ENCODE peak calls at places on chromosomes 6 and 20, in nine cellular contexts. K is fibroblast of pulmonary artery, S is glutamatergic neuron, T is kidney, I is tibial nerve, A is psoas muscle, P is left lung, X is astrocyte of the cerebellum, V is breast epithelium. Q is an unnamed sample.

GRCh38 chr6:15355683-15356099 is 109.8 kb downstream of the JARID2 start:
- DNase-seq in A (no peak), V (no peak), P (no peak), K (no peak), T (no peak), X (no peak), I (no peak), S (no peak), Q (no peak)

GRCh38 chr6:31727717-31728671 is 1.1 kb downstream of the DDAH2 start:
- DNase-seq in X (no peak), P (no peak), I (no peak), S (no peak), K (no peak), V (no peak), T (peak), A (no peak), Q (peak)

GRCh38 chr6:45697605-45698004 is 318.1 kb downstream of the CLIC5 start:
- DNase-seq in P (no peak), X (peak), K (peak), T (no peak), S (no peak), A (no peak), I (no peak), V (no peak), Q (no peak)

GRCh38 chr6:153087436-153087835 is 43.6 kb downstream of the RGS17 start:
- DNase-seq in A (no peak), P (no peak), S (no peak), K (no peak), T (no peak), V (no peak), X (no peak), I (no peak), Q (no peak)

GRCh38 chr6:41208439-41209106 is 7.6 kb upstream of the TREML2 start:
- DNase-seq in V (no peak), I (no peak), A (no peak), P (no peak), T (no peak), X (no peak), K (no peak), S (no peak), Q (no peak)

GRCh38 chr6:71886184-71887005 is at the start of gene RIMS1:
- DNase-seq in T (peak), X (no peak), V (no peak), P (no peak), S (peak), K (peak), I (no peak), A (peak), Q (peak)

GRCh38 chr20:20664795-20665194 is 47.6 kb downstream of the RALGAPA2 start:
- DNase-seq in S (no peak), X (peak), V (no peak), T (no peak), P (no peak), K (peak), A (no peak), I (no peak), Q (peak)

GRCh38 chr20:17936791-17937687 is 31.6 kb downstream of the SNX5 start:
- DNase-seq in X (no peak), K (peak), T (no peak), V (no peak), A (peak), S (no peak), P (no peak), I (peak), Q (no peak)

GRCh38 chr6:97129111-97129510 is 153.9 kb downstream of the MMS22L start:
- DNase-seq in X (no peak), P (no peak), T (no peak), K (peak), S (no peak), V (no peak), A (no peak), I (no peak), Q (no peak)

GRCh38 chr6:45438849-45439406 is 61.2 kb upstream of the SUPT3H start:
- DNase-seq in A (no peak), X (peak), T (no peak), K (peak), I (no peak), P (no peak), S (no peak), V (no peak), Q (no peak)

GRCh38 chr20:34074101-34074760 is 37.8 kb downstream of the EIF2S2 start:
- DNase-seq in X (no peak), S (no peak), V (no peak), K (no peak), A (no peak), P (no peak), I (no peak), T (no peak), Q (no peak)

GRCh38 chr6:42345696-42346416 is 105.9 kb downstream of the TRERF1 start:
- DNase-seq in S (no peak), A (no peak), X (no peak), T (no peak), I (no peak), P (no peak), K (no peak), V (no peak), Q (no peak)

GRCh38 chr6:111113731-111114438 is 26.6 kb downstream of the SLC16A10 start:
- DNase-seq in X (peak), S (no peak), I (peak), T (no peak), A (peak), V (no peak), K (peak), P (peak), Q (no peak)

GRCh38 chr6:3085074-3085473 is 16.8 kb downstream of the RIPK1 start:
- DNase-seq in K (peak), I (no peak), A (no peak), P (no peak), V (no peak), S (no peak), X (no peak), T (no peak), Q (no peak)

GRCh38 chr6:26056583-26057350 is 30.5 kb upstream of the HFE start:
- DNase-seq in X (no peak), S (no peak), A (no peak), I (peak), V (no peak), K (peak), T (peak), P (peak), Q (no peak)

GRCh38 chr6:128657181-128657580 is 136.8 kb upstream of the PTPRK start:
- DNase-seq in T (no peak), X (no peak), I (no peak), V (no peak), K (no peak), S (no peak), A (no peak), P (no peak), Q (no peak)

GRCh38 chr6:32439708-32440214 is at the start of gene HLA-DRA:
- DNase-seq in P (no peak), I (peak), K (peak), X (peak), V (no peak), T (no peak), A (no peak), S (no peak), Q (peak)

GRCh38 chr6:106197441-106197840 is 111.3 kb downstream of the PRDM1 start:
- DNase-seq in T (no peak), V (no peak), A (no peak), X (no peak), P (no peak), S (no peak), I (no peak), K (no peak), Q (no peak)

GRCh38 chr6:150068173-150068785 is 642 bp downstream of the ULBP3 start:
- DNase-seq in K (no peak), X (no peak), A (no peak), I (no peak), S (no peak), T (no peak), V (no peak), P (no peak), Q (no peak)

GRCh38 chr20:48682529-48683385 is 145.0 kb downstream of the PREX1 start:
- DNase-seq in V (peak), T (peak), K (peak), X (peak), A (peak), P (peak), S (peak), I (peak), Q (no peak)

GRCh38 chr6:53691667-53692133 is 26.1 kb upstream of the KLHL31 start:
- DNase-seq in A (no peak), I (no peak), V (no peak), X (no peak), P (no peak), K (peak), S (no peak), T (no peak), Q (no peak)

GRCh38 chr6:144007779-144008500 is at the start of gene PLAGL1:
- DNase-seq in V (no peak), S (peak), P (peak), I (peak), K (peak), A (peak), T (peak), X (no peak), Q (peak)

GRCh38 chr6:72411872-72412708 is 209.8 kb upstream of the KCNQ5 start:
- DNase-seq in T (peak), K (peak), P (peak), S (peak), X (peak), V (peak), I (peak), A (peak), Q (peak)

GRCh38 chr6:71396410-71396801 is 107.8 kb downstream of the OGFRL1 start:
- DNase-seq in S (no peak), V (no peak), T (no peak), X (no peak), P (no peak), K (no peak), A (no peak), I (no peak), Q (no peak)

GRCh38 chr6:3809982-3810381 is 39.2 kb upstream of the FAM50B start:
- DNase-seq in I (no peak), A (no peak), K (no peak), V (no peak), S (no peak), P (no peak), X (no peak), T (no peak), Q (no peak)

GRCh38 chr6:79949235-79949634 is 1.9 kb upstream of the ELOVL4 start:
- DNase-seq in I (peak), T (no peak), X (peak), S (peak), V (no peak), P (peak), A (no peak), K (peak), Q (peak)

GRCh38 chr6:159077123-159077522 is 32.3 kb upstream of the TAGAP start:
- DNase-seq in T (no peak), K (peak), I (no peak), V (no peak), S (no peak), A (no peak), X (no peak), P (no peak), Q (no peak)

GRCh38 chr20:13363473-13363872 is 142.4 kb downstream of the ISM1 start:
- DNase-seq in X (no peak), V (no peak), K (no peak), A (no peak), T (no peak), S (no peak), P (no peak), I (no peak), Q (no peak)

GRCh38 chr6:28337103-28337520 is 1.2 kb upstream of the ZSCAN31 start:
- DNase-seq in S (no peak), T (no peak), I (no peak), A (no peak), K (no peak), V (no peak), P (no peak), X (no peak), Q (no peak)

GRCh38 chr6:136962661-136963060 is 40.6 kb downstream of the SLC35D3 start:
- DNase-seq in P (no peak), T (no peak), I (no peak), V (no peak), A (no peak), S (peak), X (no peak), K (peak), Q (no peak)

GRCh38 chr20:42026599-42026998 is 408.4 kb upstream of the CHD6 start:
- DNase-seq in T (no peak), K (no peak), P (no peak), S (no peak), A (no peak), V (no peak), X (no peak), I (no peak), Q (no peak)
- TF ChIP-seq CTCF in T (no peak), K (no peak), P (no peak), S (no peak), A (no peak), V (no peak), X (no peak), I (no peak), Q (no peak)

GRCh38 chr6:50966986-50967385 is 148.3 kb downstream of the TFAP2B start:
- DNase-seq in A (no peak), V (no peak), I (no peak), P (no peak), K (no peak), T (no peak), X (no peak), S (no peak), Q (no peak)
- TF ChIP-seq CTCF in A (no peak), V (no peak), I (no peak), P (no peak), K (no peak), T (no peak), X (no peak), S (no peak), Q (no peak)

GRCh38 chr20:37755665-37756064 is 61.8 kb downstream of the CTNNBL1 start:
- DNase-seq in T (no peak), P (no peak), V (no peak), A (no peak), I (no peak), S (peak), X (no peak), K (peak), Q (no peak)
- TF ChIP-seq CTCF in T (peak), P (no peak), V (no peak), A (peak), I (no peak), S (no peak), X (no peak), K (no peak), Q (no peak)

GRCh38 chr6:95866732-95867131 is 149.0 kb upstream of the FUT9 start:
- DNase-seq in A (no peak), K (peak), X (no peak), P (no peak), V (no peak), T (no peak), S (peak), I (no peak), Q (peak)
- TF ChIP-seq CTCF in A (no peak), K (no peak), X (peak), P (no peak), V (no peak), T (peak), S (peak), I (no peak), Q (peak)

DNA sequence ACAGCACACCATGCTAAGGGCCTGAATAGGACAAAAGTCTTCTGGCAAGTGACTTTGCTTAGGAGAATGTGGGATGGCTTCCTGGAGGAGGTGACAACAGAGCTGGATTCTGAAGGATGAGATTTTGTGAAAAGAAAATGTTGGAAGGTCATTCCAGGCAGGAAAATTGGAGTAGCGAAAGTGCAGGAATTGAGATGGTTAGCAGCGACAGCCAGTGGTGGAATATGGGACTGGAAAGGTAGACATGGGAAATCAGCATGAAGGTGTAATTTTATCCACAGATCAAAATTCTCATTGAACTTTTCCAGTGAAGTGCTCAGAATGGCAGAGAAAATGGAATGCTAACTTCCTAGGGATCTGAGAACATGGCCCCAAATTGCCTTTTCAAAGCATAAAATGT is 5.7 kb upstream of the BACH2 start:
- DNase-seq in S (no peak), A (no peak), X (no peak), P (no peak), V (no peak), T (no peak), K (no peak), I (no peak), Q (no peak)
- TF ChIP-seq CTCF in S (no peak), A (no peak), X (no peak), P (no peak), V (no peak), T (no peak), K (no peak), I (no peak), Q (no peak)

GRCh38 chr6:33777716-33778474 is 11.0 kb downstream of the LEMD2 start:
- DNase-seq in X (no peak), K (no peak), P (no peak), A (no peak), I (no peak), S (no peak), V (no peak), T (no peak), Q (no peak)

GRCh38 chr6:33778475-33779121 is 10.3 kb downstream of the LEMD2 start:
- DNase-seq in K (no peak), T (no peak), X (no peak), S (no peak), P (no peak), V (no peak), I (no peak), A (no peak), Q (no peak)

GRCh38 chr6:33779895-33780294 is 9.0 kb downstream of the LEMD2 start:
- DNase-seq in I (no peak), A (no peak), T (no peak), V (no peak), X (no peak), P (no peak), S (no peak), K (no peak), Q (no peak)

GRCh38 chr6:33781105-33781975 is 7.6 kb downstream of the LEMD2 start:
- DNase-seq in T (no peak), V (no peak), K (peak), P (no peak), I (no peak), A (no peak), X (peak), S (no peak), Q (no peak)

GRCh38 chr6:33779305-33779704 is 9.6 kb downstream of the LEMD2 start:
- DNase-seq in A (no peak), I (no peak), V (no peak), T (no peak), P (no peak), K (no peak), S (peak), X (no peak), Q (no peak)
- TF ChIP-seq CTCF in A (no peak), I (no peak), V (no peak), T (no peak), P (no peak), K (peak), S (peak), X (peak), Q (no peak)

GRCh38 chr6:13229205-13230085 is 98.9 kb downstream of the TBC1D7 start:
- DNase-seq in P (no peak), K (peak), I (no peak), A (no peak), T (no peak), S (no peak), V (no peak), X (no peak), Q (peak)
- TF ChIP-seq CTCF in P (no peak), K (no peak), I (no peak), A (no peak), T (peak), S (no peak), V (no peak), X (no peak), Q (peak)

GRCh38 chr20:47664068-47664437 is 121.2 kb downstream of the SULF2 start:
- DNase-seq in V (no peak), T (no peak), I (no peak), X (no peak), S (no peak), K (no peak), P (no peak), A (no peak), Q (no peak)
- TF ChIP-seq CTCF in V (no peak), T (no peak), I (no peak), X (no peak), S (peak), K (no peak), P (no peak), A (no peak), Q (no peak)

GRCh38 chr20:37898301-37899104 is 4.4 kb upstream of the VSTM2L start:
- DNase-seq in A (no peak), S (no peak), V (no peak), X (no peak), K (no peak), I (no peak), P (no peak), T (no peak), Q (no peak)

GRCh38 chr20:37893566-37894241 is 9.2 kb upstream of the VSTM2L start:
- DNase-seq in S (no peak), P (no peak), A (no peak), K (no peak), X (no peak), I (no peak), T (no peak), V (no peak), Q (no peak)

GRCh38 chr20:37894454-37894853 is 8.5 kb upstream of the VSTM2L start:
- DNase-seq in I (no peak), K (no peak), S (no peak), A (no peak), V (no peak), T (no peak), X (no peak), P (no peak), Q (no peak)

GRCh38 chr20:37899105-37900045 is 3.6 kb upstream of the VSTM2L start:
- DNase-seq in P (no peak), T (no peak), X (no peak), V (no peak), A (no peak), I (no peak), K (no peak), S (no peak), Q (no peak)

DNA sequence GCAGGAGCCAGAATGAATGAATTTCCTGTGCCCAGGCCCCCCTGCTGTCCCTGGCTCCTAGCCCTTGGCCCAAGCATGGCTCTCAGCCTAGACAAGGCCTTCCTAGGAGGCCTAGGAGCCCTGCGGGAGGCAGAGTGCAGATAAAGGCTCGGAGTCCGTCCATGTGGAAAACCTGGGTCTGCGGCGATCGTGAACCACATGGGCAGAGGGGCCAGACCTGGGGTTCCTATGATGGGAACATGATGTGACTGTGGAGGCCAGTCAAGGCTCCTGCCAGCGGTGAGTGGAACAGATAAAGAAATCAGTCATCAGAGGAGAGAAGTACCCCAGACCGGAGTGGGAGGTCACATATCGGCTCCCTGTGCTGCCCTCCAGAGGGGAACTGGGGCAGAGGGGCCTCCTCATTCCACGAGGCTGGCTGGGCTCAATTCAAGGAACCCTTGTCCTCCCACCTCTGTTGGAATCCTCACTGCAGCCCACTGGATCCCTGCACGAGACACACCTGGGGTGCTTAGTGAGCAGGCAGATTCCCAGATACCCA is 5.8 kb upstream of the VSTM2L start:
- DNase-seq in A (no peak), K (peak), T (no peak), P (no peak), I (no peak), X (peak), S (peak), V (no peak), Q (no peak)
- TF ChIP-seq CTCF in A (no peak), K (peak), T (no peak), P (no peak), I (no peak), X (peak), S (peak), V (no peak), Q (peak)

DNA sequence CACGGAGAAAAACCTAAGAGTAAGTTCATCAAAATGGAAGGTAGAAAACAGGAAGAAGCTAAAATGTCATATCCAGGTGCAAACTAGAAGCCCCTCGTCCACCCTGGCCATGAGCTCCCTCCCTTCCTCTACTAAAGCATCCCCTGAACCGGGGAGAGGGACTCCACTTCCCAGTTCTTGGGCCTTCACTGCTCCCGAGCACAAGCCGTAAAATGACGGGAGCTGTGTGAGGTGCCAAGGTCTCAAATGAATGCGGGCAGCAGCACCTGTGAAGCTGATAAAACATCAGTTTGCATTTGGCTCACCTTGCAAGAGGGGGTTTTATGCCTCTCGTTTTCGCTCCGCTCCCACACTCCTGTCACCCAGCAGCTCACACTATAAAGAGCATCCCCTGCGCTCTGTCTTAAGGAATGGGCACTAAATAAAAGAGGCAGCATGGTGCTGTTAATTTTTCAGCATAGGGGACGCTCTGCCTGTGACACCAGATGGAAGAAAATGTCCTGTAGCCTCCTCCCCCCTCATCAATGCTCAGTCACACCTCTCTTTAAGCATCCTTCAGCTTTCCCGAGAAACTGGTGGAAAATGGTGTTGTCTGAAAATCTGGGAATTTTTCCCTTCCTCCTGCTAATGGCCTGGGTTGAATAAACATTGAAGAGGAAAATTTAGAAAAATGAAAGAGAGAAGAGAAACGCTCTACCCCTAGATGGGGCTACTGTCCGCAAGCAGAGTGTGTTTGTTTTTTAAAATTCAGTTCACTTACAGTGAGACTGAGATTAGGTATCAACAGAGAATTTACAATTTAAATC is 563.0 kb upstream of the AGPAT4 start:
- DNase-seq in X (peak), P (no peak), S (no peak), K (peak), T (no peak), V (no peak), I (no peak), A (no peak), Q (no peak)
- TF ChIP-seq CTCF in X (peak), P (no peak), S (peak), K (peak), T (peak), V (no peak), I (peak), A (no peak), Q (no peak)